ENCODE peak calls at places on chromosomes 11 and 22, in four cellular contexts. N, V, M and K are unnamed samples.
A peak's percentile ranks its signal among the peaks of the same experiment; 100 is the strongest.

GRCh38 chr11:131691558-131692041 is 321.2 kb downstream of the NTM start:
- DNase-seq in N (peak; percentile 94), V (no peak), M (peak; percentile 94), K (peak; percentile 76)

GRCh38 chr22:19174106-19175025 is 4.2 kb downstream of the SLC25A1 start:
- DNase-seq in N (peak; percentile 64), V (no peak), M (no peak), K (no peak)

GRCh38 chr11:127470485-127470884 is 469.9 kb upstream of the KIRREL3 start:
- DNase-seq in N (peak; percentile 49), V (no peak), M (peak; percentile 17), K (peak; percentile 13)

GRCh38 chr22:22731374-22731676 is 86.9 kb downstream of the GGTLC2 start:
- DNase-seq in N (no peak), V (no peak), M (no peak), K (no peak)

GRCh38 chr11:110376711-110377324 is 52.9 kb upstream of the FDX1 start:
- DNase-seq in N (no peak), V (peak; percentile 85), M (peak; percentile 67), K (peak; percentile 94)

GRCh38 chr22:27934069-27934468 is 15.0 kb upstream of the PITPNB start:
- DNase-seq in N (no peak), V (no peak), M (no peak), K (no peak)

GRCh38 chr11:132999031-132999430 is 533.3 kb downstream of the OPCML start:
- DNase-seq in N (no peak), V (no peak), M (no peak), K (no peak)

GRCh38 chr11:102438311-102439062 is 14.1 kb downstream of the TMEM123 start:
- DNase-seq in N (no peak), V (no peak), M (no peak), K (no peak)

GRCh38 chr22:22380098-22381030 is 128.2 kb downstream of the ZNF280B start:
- DNase-seq in N (peak; percentile 82), V (no peak), M (peak; percentile 35), K (no peak)

GRCh38 chr11:59756845-59757244 is 1.7 kb downstream of the STX3 start:
- DNase-seq in N (no peak), V (peak; percentile 26), M (no peak), K (peak; percentile 58)

GRCh38 chr11:131991606-131992005 is 621.2 kb downstream of the NTM start:
- DNase-seq in N (no peak), V (no peak), M (no peak), K (no peak)

GRCh38 chr11:57812634-57813033 is 51.0 kb downstream of the CTNND1 start:
- DNase-seq in N (no peak), V (no peak), M (no peak), K (no peak)

GRCh38 chr22:19942071-19942885 is 660 bp upstream of the TXNRD2 start:
- DNase-seq in N (no peak), V (no peak), M (peak; percentile 64), K (no peak)

GRCh38 chr22:39942433-39943213 is 17.6 kb upstream of the TMA7B start:
- DNase-seq in N (no peak), V (no peak), M (no peak), K (no peak)

GRCh38 chr22:50532353-50532700 is 2.5 kb upstream of the TYMP start:
- DNase-seq in N (no peak), V (no peak), M (peak; percentile 82), K (no peak)

DNA sequence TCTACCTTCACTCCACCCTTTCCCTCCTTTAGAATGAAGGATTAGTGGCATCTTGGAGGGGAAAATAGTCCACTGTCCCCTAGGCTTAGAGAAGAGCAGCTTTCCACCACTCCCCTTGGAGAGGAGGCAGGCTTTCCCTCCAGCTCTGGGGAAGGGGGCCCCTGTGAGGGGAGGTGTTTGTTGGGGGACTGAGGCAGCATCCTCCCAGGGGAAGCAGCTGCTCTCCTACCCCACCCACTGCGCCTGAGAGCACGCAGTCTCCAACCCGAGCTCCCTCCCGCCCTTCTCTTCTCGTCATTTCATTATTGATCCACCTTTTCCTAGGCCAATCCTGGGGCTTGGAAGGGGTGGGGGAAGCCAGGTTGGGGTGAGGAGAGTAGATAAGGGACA is 1.4 kb downstream of the KMT2A start:
- DNase-seq in N (peak; percentile 59), V (no peak), M (peak; percentile 37), K (no peak)
- TF ChIP-seq JUND in N (no peak), V (no peak), M (no peak), K (no peak)

DNA sequence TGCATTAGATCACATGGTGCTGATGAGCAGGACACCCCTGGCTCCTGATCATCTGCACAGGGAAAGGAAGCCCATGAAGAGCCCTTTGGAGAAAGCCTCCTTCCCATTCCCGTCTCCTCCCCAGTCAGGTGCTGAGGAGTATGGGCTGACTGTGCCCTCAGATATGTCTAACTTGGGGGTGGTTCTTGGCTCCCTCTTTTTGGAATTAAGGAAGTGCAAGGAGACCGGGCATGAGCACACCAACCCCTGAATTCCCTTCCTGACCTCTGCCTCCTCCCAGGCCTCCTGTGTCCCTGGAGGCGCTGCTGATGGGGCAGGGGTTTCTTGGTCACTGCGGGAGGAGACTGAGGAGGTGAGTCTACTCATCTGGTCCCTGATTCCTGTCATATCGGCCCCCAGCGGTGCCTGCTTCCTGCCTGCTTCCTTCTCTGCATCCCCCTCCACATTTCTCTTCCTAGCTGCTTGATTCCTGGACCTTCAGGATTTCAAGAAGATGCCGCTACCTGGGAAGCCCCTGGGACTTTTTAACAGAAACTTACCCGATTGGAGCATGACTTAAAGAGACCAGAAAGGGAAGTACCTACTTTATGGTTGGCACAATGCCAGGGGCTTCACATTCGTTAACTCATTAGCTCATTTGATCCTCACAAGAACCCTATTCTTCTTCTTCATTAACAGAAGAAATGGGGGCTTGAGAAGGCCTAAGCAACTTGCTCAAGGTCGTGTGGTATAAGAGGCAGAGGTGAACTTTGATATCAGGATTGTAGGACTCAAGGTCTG is 22.5 kb upstream of the NECTIN1 start:
- DNase-seq in N (no peak), V (no peak), M (no peak), K (no peak)
- TF ChIP-seq JUND in N (no peak), V (no peak), M (no peak), K (no peak)

GRCh38 chr11:106177311-106177710 is 99.8 kb downstream of the AASDHPPT start:
- DNase-seq in N (peak; percentile 47), V (no peak), M (no peak), K (peak; percentile 65)
- TF ChIP-seq JUND in N (no peak), V (no peak), M (no peak), K (no peak)

GRCh38 chr11:61971177-61972111 is 4.0 kb upstream of the FTH1 start:
- DNase-seq in N (peak; percentile 91), V (peak; percentile 88), M (peak; percentile 52), K (no peak)

GRCh38 chr11:61973603-61974162 is 6.2 kb upstream of the FTH1 start:
- DNase-seq in N (no peak), V (no peak), M (no peak), K (no peak)

GRCh38 chr11:61972112-61972795 is 4.8 kb upstream of the FTH1 start:
- DNase-seq in N (no peak), V (no peak), M (no peak), K (no peak)

GRCh38 chr11:61974766-61975631 is 7.6 kb upstream of the FTH1 start:
- DNase-seq in N (no peak), V (no peak), M (no peak), K (no peak)

GRCh38 chr11:61972796-61973602 is 5.6 kb upstream of the FTH1 start:
- DNase-seq in N (no peak), V (no peak), M (no peak), K (no peak)
- TF ChIP-seq JUND in N (no peak), V (no peak), M (no peak), K (peak; percentile 37)

GRCh38 chr11:68536706-68537105 is 76.2 kb downstream of the PPP6R3 start:
- DNase-seq in N (no peak), V (no peak), M (no peak), K (no peak)

GRCh38 chr11:68535098-68535497 is 74.5 kb downstream of the PPP6R3 start:
- DNase-seq in N (no peak), V (no peak), M (peak; percentile 77), K (no peak)

GRCh38 chr11:68539370-68539769 is 78.8 kb downstream of the PPP6R3 start:
- DNase-seq in N (no peak), V (no peak), M (no peak), K (no peak)

GRCh38 chr11:68541983-68542382 is 81.4 kb downstream of the PPP6R3 start:
- DNase-seq in N (no peak), V (no peak), M (no peak), K (no peak)

DNA sequence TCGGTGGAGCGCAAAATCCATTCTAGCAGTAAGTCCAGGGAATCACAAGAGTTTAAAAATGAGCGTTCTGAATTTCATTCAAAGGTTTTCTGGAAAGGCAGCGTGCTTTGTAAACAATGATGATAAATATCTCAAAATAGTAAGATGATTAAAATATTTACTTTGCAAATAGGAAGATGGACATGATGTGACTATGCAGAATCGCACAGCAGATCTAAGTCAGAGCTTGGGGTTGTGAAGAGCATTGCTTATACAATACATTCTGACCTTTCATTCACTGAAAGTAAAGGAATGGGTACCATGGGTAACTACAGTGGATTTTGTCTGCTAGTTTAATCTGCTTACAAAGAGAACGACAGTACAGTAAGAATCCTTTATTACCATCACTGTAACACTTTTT is 77.5 kb downstream of the PPP6R3 start:
- DNase-seq in N (no peak), V (no peak), M (no peak), K (no peak)
- TF ChIP-seq JUND in N (no peak), V (no peak), M (no peak), K (no peak)

GRCh38 chr11:108685419-108686161 is 20.7 kb downstream of the DDX10 start:
- DNase-seq in N (no peak), V (no peak), M (no peak), K (no peak)

GRCh38 chr11:108679045-108679444 is 14.2 kb downstream of the DDX10 start:
- DNase-seq in N (no peak), V (no peak), M (no peak), K (no peak)

DNA sequence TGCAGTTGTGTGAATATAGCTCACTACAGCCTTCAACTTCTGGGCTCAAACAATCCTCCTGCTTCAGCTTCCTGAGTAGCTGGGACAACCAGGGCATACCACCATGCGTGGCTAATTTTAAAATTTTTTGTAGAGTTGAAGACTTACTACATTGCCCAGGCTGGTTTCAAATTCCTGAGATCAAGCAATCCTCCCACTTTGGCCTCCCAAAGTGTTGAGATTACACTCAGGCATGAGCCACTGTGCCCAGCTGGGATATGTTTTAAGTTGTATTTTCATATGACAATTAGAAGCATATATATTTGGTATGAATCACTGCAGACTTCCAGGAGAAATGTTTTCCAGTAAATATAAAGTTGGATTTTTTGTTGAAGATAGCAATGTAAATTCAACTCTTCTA is 15.4 kb downstream of the DDX10 start:
- DNase-seq in N (no peak), V (no peak), M (no peak), K (no peak)
- TF ChIP-seq JUND in N (no peak), V (no peak), M (no peak), K (no peak)

GRCh38 chr11:36540998-36541397 is 26.8 kb upstream of the RAG1 start:
- DNase-seq in N (no peak), V (peak; percentile 38), M (peak; percentile 37), K (no peak)
- TF ChIP-seq JUND in N (no peak), V (no peak), M (no peak), K (no peak)